ENCODE peak calls at places on chromosomes 6 and 20, in nine cellular contexts. U is neuronal stem cell, D is right atrium auricular region, I is upper lobe of left lung, N is lower lobe of right lung, B is upper lobe of right lung, H is neural progenitor cell, G is heart left ventricle, W is cardiac muscle cell. C is an unnamed sample.

GRCh38 chr20:10731190-10731955 is 57.6 kb upstream of the JAG1 start:
- DNase-seq in N (no peak), I (no peak), B (no peak), H (no peak), U (no peak), W (no peak), D (no peak), G (no peak), C (no peak)

GRCh38 chr6:108174371-108175175 is 8.8 kb downstream of the NR2E1 start:
- DNase-seq in N (no peak), I (no peak), D (no peak), G (no peak), W (peak; percentile 84), H (peak; percentile 91), U (peak; percentile 69), B (no peak), C (no peak)

GRCh38 chr20:23624307-23624706 is 13.4 kb downstream of the CST3 start:
- DNase-seq in G (no peak), D (no peak), I (no peak), H (no peak), W (no peak), N (no peak), U (no peak), B (no peak), C (no peak)

GRCh38 chr6:75818061-75818855 is 69.2 kb downstream of the MYO6 start:
- DNase-seq in N (no peak), H (no peak), I (no peak), W (no peak), D (no peak), U (no peak), B (no peak), G (no peak), C (no peak)

GRCh38 chr6:122431780-122432179 is 32.3 kb downstream of the HSF2 start:
- DNase-seq in D (no peak), W (no peak), U (no peak), I (no peak), G (no peak), N (no peak), B (no peak), H (no peak), C (no peak)

GRCh38 chr20:10640897-10641296 is 32.9 kb downstream of the JAG1 start:
- DNase-seq in B (no peak), I (no peak), W (no peak), D (no peak), H (no peak), G (no peak), N (no peak), U (no peak), C (no peak)

GRCh38 chr6:73969982-73970960 is 274.3 kb downstream of the CD109 start:
- DNase-seq in U (peak; percentile 67), W (peak; percentile 57), B (no peak), N (no peak), G (no peak), D (no peak), H (peak; percentile 81), I (no peak), C (no peak)

GRCh38 chr6:20448828-20449227 is 47.1 kb downstream of the E2F3 start:
- DNase-seq in N (no peak), G (no peak), H (no peak), B (no peak), D (no peak), W (no peak), U (no peak), I (no peak), C (no peak)

GRCh38 chr6:33772114-33772830 is 16.7 kb downstream of the LEMD2 start:
- DNase-seq in W (no peak), D (no peak), I (no peak), U (no peak), H (no peak), B (no peak), N (no peak), G (no peak), C (no peak)

GRCh38 chr6:19289408-19289967 is 547.7 kb upstream of the ID4 start:
- DNase-seq in B (no peak), I (no peak), W (no peak), D (no peak), G (no peak), H (no peak), N (no peak), U (no peak), C (no peak)

GRCh38 chr6:14695579-14695978 is 550.3 kb upstream of the JARID2 start:
- DNase-seq in B (no peak), H (no peak), W (no peak), I (no peak), U (no peak), D (no peak), N (no peak), G (no peak), C (no peak)

GRCh38 chr6:168303982-168304751 is 15.4 kb downstream of the DACT2 start:
- DNase-seq in I (no peak), H (no peak), N (no peak), G (no peak), D (no peak), B (no peak), U (no peak), W (no peak), C (no peak)
- H3K9me3 ChIP-seq in I (no peaks in the 10 kb centered on the region), H (no peaks in the 10 kb centered on the region), N (no peaks in the 10 kb centered on the region), G (no peaks in the 10 kb centered on the region), D (no peaks in the 10 kb centered on the region), B (no peaks in the 10 kb centered on the region), U (no peaks in the 10 kb centered on the region), W (no peaks in the 10 kb centered on the region), C (no peaks in the 10 kb centered on the region)

DNA sequence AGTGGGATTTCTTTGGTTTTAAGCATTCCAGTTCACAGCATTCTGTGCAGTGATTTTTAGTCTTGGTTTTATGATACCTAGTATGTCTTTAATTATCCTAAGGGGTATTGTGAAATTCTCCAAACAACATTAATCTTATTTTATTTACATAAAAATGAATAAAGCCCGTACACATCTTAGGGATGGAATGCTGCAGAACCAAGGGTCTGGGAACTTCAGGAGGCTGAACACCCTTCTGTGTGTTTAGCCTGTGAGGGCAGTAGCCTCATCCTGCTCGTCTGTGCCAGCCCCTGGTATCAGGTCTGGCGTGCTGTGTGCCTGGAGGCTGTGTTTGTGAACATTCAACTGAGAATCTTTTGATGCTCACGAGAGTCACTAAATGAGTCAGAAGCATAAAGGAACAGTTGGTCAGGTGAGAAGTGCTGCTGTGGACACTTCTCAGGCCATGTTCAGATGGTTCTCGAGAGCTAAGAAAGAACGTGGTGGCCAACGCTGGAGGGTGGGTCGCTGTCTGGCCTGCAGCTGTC is 25.2 kb upstream of the C20orf204 start:
- DNase-seq in I (no peak), D (no peak), U (no peak), H (no peak), G (no peak), N (no peak), B (no peak), W (no peak), C (no peak)
- H3K27ac ChIP-seq in I (no peak overlapping the region), D (no peak overlapping the region), U (no peak overlapping the region), H (no peak overlapping the region), G (no peak overlapping the region), N (no peak overlapping the region), B (no peak overlapping the region), W (no peak overlapping the region), C (no peak overlapping the region)

DNA sequence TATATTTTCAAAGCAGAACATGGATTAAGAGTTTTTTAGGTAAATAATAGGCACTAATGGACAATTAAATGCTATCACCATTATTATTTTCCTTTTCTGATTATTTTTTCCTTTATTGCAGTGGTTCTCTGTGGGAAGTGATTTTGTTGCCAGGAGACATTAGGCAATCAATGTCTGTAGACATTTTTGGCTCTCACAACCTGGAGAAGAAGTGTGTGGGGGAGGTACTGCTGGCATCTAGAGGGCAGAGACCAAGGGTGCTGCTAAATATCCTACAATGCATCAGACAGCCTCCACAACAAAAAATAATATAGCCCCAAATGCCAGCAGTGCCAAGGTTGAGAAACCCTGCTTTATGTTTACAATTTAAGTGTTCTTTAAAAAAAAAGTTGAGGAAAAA is 8.3 kb downstream of the IFNGR1 start:
- DNase-seq in G (peak; percentile 39), N (no peak), H (no peak), U (no peak), B (no peak), W (no peak), I (no peak), D (no peak), C (no peak)
- H3K9me3 ChIP-seq in G (no peaks in the 10 kb centered on the region), N (no peaks in the 10 kb centered on the region), H (no peaks in the 10 kb centered on the region), U (peaks cover 7% of the 10 kb centered on the region), B (no peaks in the 10 kb centered on the region), W (no peaks in the 10 kb centered on the region), I (no peaks in the 10 kb centered on the region), D (no peaks in the 10 kb centered on the region), C (no peaks in the 10 kb centered on the region)

GRCh38 chr6:141452354-141452686 is 680.4 kb upstream of the GJE1 start:
- DNase-seq in W (no peak), N (no peak), U (no peak), G (no peak), D (no peak), H (no peak), B (no peak), I (no peak), C (no peak)
- H3K27ac ChIP-seq in W (no peak overlapping the region), N (no peak overlapping the region), U (no peak overlapping the region), G (no peak overlapping the region), D (no peak overlapping the region), H (no peak overlapping the region), B (no peak overlapping the region), I (no peak overlapping the region), C (no peak overlapping the region)